ENCODE peak calls at places on chromosomes 16 and 17, in eight cellular contexts. One of them, this sample, is unnamed.

GRCh38 chr16:84899414-84899813 is 79.6 kb downstream of the CRISPLD2 start:
- DNase-seq in heart right ventricle: no peak
- DNase-seq in fibroblast of mammary gland: no peak
- DNase-seq in sigmoid colon: no peak
- DNase-seq in adrenal gland: no peak
- DNase-seq in psoas muscle: no peak
- DNase-seq in HepG2: no peak
- DNase-seq in HCT116: no peak
- DNase-seq in this sample: no peak

GRCh38 chr17:17506893-17507464 is 10.8 kb upstream of the RASD1 start:
- DNase-seq in heart right ventricle: peak; percentile 83
- DNase-seq in fibroblast of mammary gland: no peak
- DNase-seq in sigmoid colon: no peak
- DNase-seq in adrenal gland: no peak
- DNase-seq in psoas muscle: peak; percentile 83
- DNase-seq in HepG2: no peak
- DNase-seq in HCT116: no peak
- DNase-seq in this sample: peak; percentile 21

GRCh38 chr16:67535201-67535600 is 6.6 kb downstream of the RIPOR1 start:
- DNase-seq in heart right ventricle: no peak
- DNase-seq in fibroblast of mammary gland: no peak
- DNase-seq in sigmoid colon: no peak
- DNase-seq in adrenal gland: no peak
- DNase-seq in psoas muscle: no peak
- DNase-seq in HepG2: no peak
- DNase-seq in HCT116: no peak
- DNase-seq in this sample: no peak

GRCh38 chr17:42944211-42944610 is 20.0 kb downstream of the AARSD1 start:
- DNase-seq in heart right ventricle: no peak
- DNase-seq in fibroblast of mammary gland: peak; percentile 3
- DNase-seq in sigmoid colon: no peak
- DNase-seq in adrenal gland: no peak
- DNase-seq in psoas muscle: no peak
- DNase-seq in HepG2: no peak
- DNase-seq in HCT116: no peak
- DNase-seq in this sample: no peak

GRCh38 chr17:79769596-79770520 is 8.1 kb upstream of the CBX2 start:
- DNase-seq in heart right ventricle: no peak
- DNase-seq in fibroblast of mammary gland: no peak
- DNase-seq in sigmoid colon: no peak
- DNase-seq in adrenal gland: no peak
- DNase-seq in psoas muscle: no peak
- DNase-seq in HepG2: no peak
- DNase-seq in HCT116: no peak
- DNase-seq in this sample: no peak

GRCh38 chr17:58060596-58061191 is 22.5 kb upstream of the DYNLL2 start:
- DNase-seq in heart right ventricle: peak; percentile 62
- DNase-seq in fibroblast of mammary gland: peak; percentile 22
- DNase-seq in sigmoid colon: peak; percentile 91
- DNase-seq in adrenal gland: peak; percentile 76
- DNase-seq in psoas muscle: no peak
- DNase-seq in HepG2: no peak
- DNase-seq in HCT116: no peak
- DNase-seq in this sample: no peak

GRCh38 chr16:84810518-84811273 is 9.1 kb upstream of the CRISPLD2 start:
- DNase-seq in heart right ventricle: no peak
- DNase-seq in fibroblast of mammary gland: peak; percentile 95
- DNase-seq in sigmoid colon: peak; percentile 84
- DNase-seq in adrenal gland: no peak
- DNase-seq in psoas muscle: peak; percentile 42
- DNase-seq in HepG2: no peak
- DNase-seq in HCT116: no peak
- DNase-seq in this sample: peak; percentile 74

GRCh38 chr16:20327444-20328041 is at the start of gene GP2:
- DNase-seq in heart right ventricle: no peak
- DNase-seq in fibroblast of mammary gland: no peak
- DNase-seq in sigmoid colon: no peak
- DNase-seq in adrenal gland: no peak
- DNase-seq in psoas muscle: no peak
- DNase-seq in HepG2: peak; percentile 45
- DNase-seq in HCT116: no peak
- DNase-seq in this sample: no peak

GRCh38 chr16:81939164-81940067 is 71.9 kb downstream of the SDR42E1 start:
- DNase-seq in heart right ventricle: no peak
- DNase-seq in fibroblast of mammary gland: no peak
- DNase-seq in sigmoid colon: no peak
- DNase-seq in adrenal gland: no peak
- DNase-seq in psoas muscle: no peak
- DNase-seq in HepG2: no peak
- DNase-seq in HCT116: no peak
- DNase-seq in this sample: no peak

GRCh38 chr17:10059684-10060211 is 138.7 kb downstream of the GAS7 start:
- DNase-seq in heart right ventricle: peak; percentile 60
- DNase-seq in fibroblast of mammary gland: no peak
- DNase-seq in sigmoid colon: no peak
- DNase-seq in adrenal gland: no peak
- DNase-seq in psoas muscle: peak; percentile 76
- DNase-seq in HepG2: no peak
- DNase-seq in HCT116: no peak
- DNase-seq in this sample: peak; percentile 6

GRCh38 chr16:88649924-88650748 is 717 bp downstream of the CYBA start:
- DNase-seq in heart right ventricle: peak; percentile 52
- DNase-seq in fibroblast of mammary gland: no peak
- DNase-seq in sigmoid colon: no peak
- DNase-seq in adrenal gland: no peak
- DNase-seq in psoas muscle: no peak
- DNase-seq in HepG2: peak; percentile 43
- DNase-seq in HCT116: no peak
- DNase-seq in this sample: no peak

GRCh38 chr17:42519546-42520444 is 16.2 kb upstream of the NAGLU start:
- DNase-seq in heart right ventricle: peak; percentile 85
- DNase-seq in fibroblast of mammary gland: peak; percentile 98
- DNase-seq in sigmoid colon: peak; percentile 99
- DNase-seq in adrenal gland: peak; percentile 97
- DNase-seq in psoas muscle: peak; percentile 93
- DNase-seq in HepG2: peak; percentile 90
- DNase-seq in HCT116: peak; percentile 92
- DNase-seq in this sample: peak; percentile 99

GRCh38 chr16:56506941-56507340 is 12.9 kb downstream of the BBS2 start:
- DNase-seq in heart right ventricle: no peak
- DNase-seq in fibroblast of mammary gland: peak; percentile 56
- DNase-seq in sigmoid colon: no peak
- DNase-seq in adrenal gland: no peak
- DNase-seq in psoas muscle: no peak
- DNase-seq in HepG2: no peak
- DNase-seq in HCT116: no peak
- DNase-seq in this sample: peak; percentile 59

GRCh38 chr17:59859444-59860025 is 33.2 kb downstream of the TUBD1 start:
- DNase-seq in heart right ventricle: no peak
- DNase-seq in fibroblast of mammary gland: peak; percentile 78
- DNase-seq in sigmoid colon: peak; percentile 4
- DNase-seq in adrenal gland: no peak
- DNase-seq in psoas muscle: no peak
- DNase-seq in HepG2: peak; percentile 71
- DNase-seq in HCT116: no peak
- DNase-seq in this sample: peak; percentile 80

GRCh38 chr16:85424260-85425060 is 188.7 kb upstream of the GSE1 start:
- DNase-seq in heart right ventricle: peak; percentile 9
- DNase-seq in fibroblast of mammary gland: no peak
- DNase-seq in sigmoid colon: peak; percentile 58
- DNase-seq in adrenal gland: no peak
- DNase-seq in psoas muscle: peak; percentile 48
- DNase-seq in HepG2: no peak
- DNase-seq in HCT116: no peak
- DNase-seq in this sample: no peak

GRCh38 chr17:47318197-47318918 is 5.4 kb upstream of the EFCAB13 start:
- DNase-seq in heart right ventricle: no peak
- DNase-seq in fibroblast of mammary gland: no peak
- DNase-seq in sigmoid colon: no peak
- DNase-seq in adrenal gland: no peak
- DNase-seq in psoas muscle: no peak
- DNase-seq in HepG2: peak; percentile 31
- DNase-seq in HCT116: no peak
- DNase-seq in this sample: no peak

GRCh38 chr16:15811778-15812750 is 44.8 kb downstream of the MYH11 start:
- DNase-seq in heart right ventricle: no peak
- DNase-seq in fibroblast of mammary gland: peak; percentile 48
- DNase-seq in sigmoid colon: peak; percentile 72
- DNase-seq in adrenal gland: no peak
- DNase-seq in psoas muscle: no peak
- DNase-seq in HepG2: no peak
- DNase-seq in HCT116: no peak
- DNase-seq in this sample: peak; percentile 76

GRCh38 chr16:89727406-89728120 is 6.2 kb downstream of the ZNF276 start:
- DNase-seq in heart right ventricle: no peak
- DNase-seq in fibroblast of mammary gland: no peak
- DNase-seq in sigmoid colon: no peak
- DNase-seq in adrenal gland: no peak
- DNase-seq in psoas muscle: no peak
- DNase-seq in HepG2: no peak
- DNase-seq in HCT116: no peak
- DNase-seq in this sample: no peak

GRCh38 chr17:17151962-17152361 is 54.2 kb downstream of the PLD6 start:
- DNase-seq in heart right ventricle: peak; percentile 85
- DNase-seq in fibroblast of mammary gland: peak; percentile 96
- DNase-seq in sigmoid colon: peak; percentile 96
- DNase-seq in adrenal gland: peak; percentile 96
- DNase-seq in psoas muscle: peak; percentile 97
- DNase-seq in HepG2: no peak
- DNase-seq in HCT116: no peak
- DNase-seq in this sample: peak; percentile 95

DNA sequence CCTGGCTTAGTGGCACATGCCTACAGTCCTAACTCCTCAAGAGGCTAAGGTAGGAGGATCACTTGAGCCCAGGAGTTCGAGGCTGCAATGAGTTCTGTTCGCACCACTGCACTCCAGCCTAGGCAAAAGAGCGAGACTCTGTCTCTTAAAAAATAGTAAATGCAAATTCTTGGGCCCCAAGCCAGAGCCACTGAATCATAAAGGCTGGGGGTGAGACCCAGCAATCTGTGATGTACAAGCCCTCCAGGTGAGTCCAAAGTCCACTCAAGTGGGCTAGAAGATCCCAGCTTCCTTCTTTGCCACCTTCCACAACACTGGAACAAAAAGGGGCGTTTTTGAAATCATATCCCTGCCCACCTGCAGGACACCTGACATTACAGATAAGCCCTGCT is 16.9 kb downstream of the TRIM25 start:
- DNase-seq in heart right ventricle: no peak
- DNase-seq in fibroblast of mammary gland: no peak
- DNase-seq in sigmoid colon: no peak
- DNase-seq in adrenal gland: no peak
- DNase-seq in psoas muscle: no peak
- DNase-seq in HepG2: no peak
- DNase-seq in HCT116: no peak
- DNase-seq in this sample: no peak
- H3K4me3 ChIP-seq in heart right ventricle: no peak overlapping the region
- H3K4me3 ChIP-seq in fibroblast of mammary gland: no peak overlapping the region
- H3K4me3 ChIP-seq in sigmoid colon: no peak overlapping the region
- H3K4me3 ChIP-seq in adrenal gland: no peak overlapping the region
- H3K4me3 ChIP-seq in psoas muscle: no peak overlapping the region
- H3K4me3 ChIP-seq in HepG2: no peak overlapping the region
- H3K4me3 ChIP-seq in HCT116: no peak overlapping the region
- H3K4me3 ChIP-seq in this sample: no peak overlapping the region

DNA sequence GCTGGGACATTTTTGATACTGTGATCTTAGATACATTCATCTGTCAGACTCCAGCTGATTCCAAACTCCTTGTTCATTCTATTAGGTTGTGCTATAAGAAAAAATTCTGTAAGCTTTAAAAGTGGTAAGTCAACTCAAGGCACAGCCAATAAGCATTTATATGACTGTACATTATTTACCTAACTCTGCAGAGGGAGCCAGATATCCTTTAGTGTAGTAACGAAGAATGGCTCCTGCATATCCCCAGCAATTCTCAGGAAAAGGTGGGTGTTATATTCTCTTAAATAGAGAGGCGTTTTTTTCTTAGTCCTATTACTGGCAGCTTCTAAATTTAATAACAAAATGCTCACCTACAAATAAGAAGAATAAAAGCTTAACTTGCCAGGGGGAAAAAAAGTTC is 374.3 kb upstream of the GOT2 start:
- DNase-seq in heart right ventricle: no peak
- DNase-seq in fibroblast of mammary gland: no peak
- DNase-seq in sigmoid colon: no peak
- DNase-seq in adrenal gland: no peak
- DNase-seq in psoas muscle: no peak
- DNase-seq in HepG2: no peak
- DNase-seq in HCT116: no peak
- DNase-seq in this sample: no peak
- TF ChIP-seq CTCF in heart right ventricle: no peak
- TF ChIP-seq CTCF in fibroblast of mammary gland: no peak
- TF ChIP-seq CTCF in sigmoid colon: no peak
- TF ChIP-seq CTCF in adrenal gland: no peak
- TF ChIP-seq CTCF in psoas muscle: no peak
- TF ChIP-seq CTCF in HepG2: no peak
- TF ChIP-seq CTCF in HCT116: no peak
- TF ChIP-seq CTCF in this sample: no peak

GRCh38 chr16:1774456-1774795 is 1.5 kb upstream of the MRPS34 start:
- DNase-seq in heart right ventricle: peak; percentile 9
- DNase-seq in fibroblast of mammary gland: no peak
- DNase-seq in sigmoid colon: no peak
- DNase-seq in adrenal gland: no peak
- DNase-seq in psoas muscle: no peak
- DNase-seq in HepG2: no peak
- DNase-seq in HCT116: no peak
- DNase-seq in this sample: no peak
- H3K4me3 ChIP-seq in heart right ventricle: peak overlapping the region; percentile 99
- H3K4me3 ChIP-seq in fibroblast of mammary gland: peak overlapping the region; percentile 69
- H3K4me3 ChIP-seq in sigmoid colon: no peak overlapping the region
- H3K4me3 ChIP-seq in adrenal gland: no peak overlapping the region
- H3K4me3 ChIP-seq in psoas muscle: peak overlapping the region; percentile 76
- H3K4me3 ChIP-seq in HepG2: peak overlapping the region; percentile 95
- H3K4me3 ChIP-seq in HCT116: peak overlapping the region; percentile 88
- H3K4me3 ChIP-seq in this sample: peak overlapping the region; percentile 72

GRCh38 chr16:31458073-31458834 is 1.0 kb upstream of the ARMC5 start:
- DNase-seq in heart right ventricle: peak; percentile 62
- DNase-seq in fibroblast of mammary gland: peak; percentile 49
- DNase-seq in sigmoid colon: peak; percentile 78
- DNase-seq in adrenal gland: peak; percentile 67
- DNase-seq in psoas muscle: peak; percentile 89
- DNase-seq in HepG2: peak; percentile 95
- DNase-seq in HCT116: no peak
- DNase-seq in this sample: peak; percentile 51
- TF ChIP-seq CTCF in heart right ventricle: no peak
- TF ChIP-seq CTCF in fibroblast of mammary gland: peak; percentile 19
- TF ChIP-seq CTCF in sigmoid colon: no peak
- TF ChIP-seq CTCF in adrenal gland: peak; percentile 30
- TF ChIP-seq CTCF in psoas muscle: no peak
- TF ChIP-seq CTCF in HepG2: peak; percentile 93
- TF ChIP-seq CTCF in HCT116: no peak
- TF ChIP-seq CTCF in this sample: no peak

This sample was measured in astrocyte of the spinal cord.